ENCODE peak calls at places on chromosomes 13 and 19, in nine cellular contexts. L, I, R, W, E, H, C, A and Q are unnamed samples.

GRCh38 chr13:42232671-42233070 is 39.3 kb upstream of the AKAP11 start:
- DNase-seq in L (no peak), I (no peak), R (no peak), W (no peak), E (no peak), H (no peak), C (no peak), A (no peak), Q (no peak)

GRCh38 chr13:80010846-80011245 is 330.1 kb downstream of the SPRY2 start:
- DNase-seq in L (no peak), I (no peak), R (no peak), W (no peak), E (no peak), H (no peak), C (no peak), A (no peak), Q (no peak)

GRCh38 chr19:39916851-39917396 is 17.5 kb downstream of the FCGBP start:
- DNase-seq in L (no peak), I (no peak), R (no peak), W (peak), E (peak), H (no peak), C (peak), A (no peak), Q (no peak)

GRCh38 chr19:21463449-21464105 is 41.8 kb upstream of the ZNF429 start:
- DNase-seq in L (peak), I (peak), R (no peak), W (peak), E (peak), H (peak), C (no peak), A (peak), Q (peak)

GRCh38 chr13:73556902-73557301 is 498.1 kb downstream of the KLF5 start:
- DNase-seq in L (no peak), I (no peak), R (no peak), W (no peak), E (no peak), H (no peak), C (no peak), A (no peak), Q (no peak)

GRCh38 chr19:2461751-2462634 is 5.2 kb upstream of the LMNB2 start:
- DNase-seq in L (no peak), I (peak), R (peak), W (peak), E (peak), H (peak), C (peak), A (no peak), Q (peak)

GRCh38 chr13:32530841-32531253 is 7.7 kb downstream of the N4BP2L2 start:
- DNase-seq in L (no peak), I (no peak), R (peak), W (peak), E (no peak), H (no peak), C (no peak), A (peak), Q (no peak)

GRCh38 chr19:1340681-1341469 is 42.8 kb upstream of the NDUFS7 start:
- DNase-seq in L (no peak), I (no peak), R (no peak), W (no peak), E (no peak), H (no peak), C (no peak), A (no peak), Q (no peak)

GRCh38 chr19:2207991-2208860 is 27.9 kb downstream of the PLEKHJ1 start:
- DNase-seq in L (no peak), I (no peak), R (peak), W (peak), E (peak), H (no peak), C (no peak), A (no peak), Q (peak)

GRCh38 chr13:74452176-74452575 is 318.0 kb upstream of the KLF12 start:
- DNase-seq in L (no peak), I (no peak), R (no peak), W (no peak), E (no peak), H (no peak), C (no peak), A (no peak), Q (no peak)

GRCh38 chr13:110433014-110433413 is 125.9 kb downstream of the COL4A2 start:
- DNase-seq in L (no peak), I (no peak), R (no peak), W (no peak), E (no peak), H (no peak), C (peak), A (no peak), Q (no peak)

GRCh38 chr19:29764322-29764721 is 47.5 kb upstream of the CCNE1 start:
- DNase-seq in L (no peak), I (no peak), R (no peak), W (no peak), E (no peak), H (no peak), C (no peak), A (no peak), Q (no peak)

GRCh38 chr19:920051-920857 is 3.1 kb downstream of the KISS1R start:
- DNase-seq in L (no peak), I (no peak), R (no peak), W (no peak), E (peak), H (no peak), C (no peak), A (no peak), Q (no peak)

GRCh38 chr13:80312012-80312704 is 28.8 kb downstream of the SPRY2 start:
- DNase-seq in L (no peak), I (no peak), R (no peak), W (no peak), E (no peak), H (no peak), C (no peak), A (no peak), Q (no peak)

GRCh38 chr19:47228937-47229673 is 1.9 kb downstream of the BBC3 start:
- DNase-seq in L (peak), I (no peak), R (no peak), W (peak), E (peak), H (no peak), C (peak), A (no peak), Q (no peak)

GRCh38 chr13:24668955-24669354 is 11.3 kb upstream of the ATP12A start:
- DNase-seq in L (no peak), I (no peak), R (no peak), W (peak), E (peak), H (peak), C (no peak), A (peak), Q (no peak)

GRCh38 chr13:32426191-32426980 is 1.5 kb downstream of the N4BP2L1 start:
- DNase-seq in L (no peak), I (no peak), R (no peak), W (peak), E (peak), H (no peak), C (no peak), A (no peak), Q (no peak)

GRCh38 chr13:75876371-75877050 is 240.4 kb downstream of the LMO7 start:
- DNase-seq in L (peak), I (peak), R (peak), W (peak), E (peak), H (peak), C (peak), A (peak), Q (peak)

GRCh38 chr13:76245216-76245615 is 609.1 kb downstream of the LMO7 start:
- DNase-seq in L (no peak), I (no peak), R (no peak), W (no peak), E (no peak), H (no peak), C (no peak), A (no peak), Q (no peak)

GRCh38 chr19:11418518-11419506 is at the start of gene RGL3:
- DNase-seq in L (no peak), I (no peak), R (no peak), W (peak), E (peak), H (no peak), C (peak), A (peak), Q (peak)

GRCh38 chr19:58562126-58563033 is 4.0 kb upstream of the UBE2M start:
- DNase-seq in L (no peak), I (no peak), R (peak), W (peak), E (peak), H (no peak), C (peak), A (no peak), Q (peak)

GRCh38 chr19:54180691-54181091 is 7.7 kb upstream of the TMC4 start:
- DNase-seq in L (no peak), I (no peak), R (no peak), W (no peak), E (no peak), H (no peak), C (no peak), A (no peak), Q (no peak)

GRCh38 chr13:102558029-102558428 is 38.8 kb upstream of the TPP2 start:
- DNase-seq in L (no peak), I (no peak), R (no peak), W (no peak), E (no peak), H (no peak), C (no peak), A (no peak), Q (no peak)

GRCh38 chr13:102561933-102562332 is 34.9 kb upstream of the TPP2 start:
- DNase-seq in L (no peak), I (no peak), R (no peak), W (no peak), E (no peak), H (no peak), C (no peak), A (no peak), Q (no peak)

GRCh38 chr13:102556806-102557205 is 40.0 kb upstream of the TPP2 start:
- DNase-seq in L (no peak), I (no peak), R (no peak), W (no peak), E (no peak), H (no peak), C (no peak), A (no peak), Q (no peak)

GRCh38 chr13:102550507-102550906 is 46.3 kb upstream of the TPP2 start:
- DNase-seq in L (no peak), I (no peak), R (no peak), W (no peak), E (peak), H (no peak), C (no peak), A (no peak), Q (peak)

DNA sequence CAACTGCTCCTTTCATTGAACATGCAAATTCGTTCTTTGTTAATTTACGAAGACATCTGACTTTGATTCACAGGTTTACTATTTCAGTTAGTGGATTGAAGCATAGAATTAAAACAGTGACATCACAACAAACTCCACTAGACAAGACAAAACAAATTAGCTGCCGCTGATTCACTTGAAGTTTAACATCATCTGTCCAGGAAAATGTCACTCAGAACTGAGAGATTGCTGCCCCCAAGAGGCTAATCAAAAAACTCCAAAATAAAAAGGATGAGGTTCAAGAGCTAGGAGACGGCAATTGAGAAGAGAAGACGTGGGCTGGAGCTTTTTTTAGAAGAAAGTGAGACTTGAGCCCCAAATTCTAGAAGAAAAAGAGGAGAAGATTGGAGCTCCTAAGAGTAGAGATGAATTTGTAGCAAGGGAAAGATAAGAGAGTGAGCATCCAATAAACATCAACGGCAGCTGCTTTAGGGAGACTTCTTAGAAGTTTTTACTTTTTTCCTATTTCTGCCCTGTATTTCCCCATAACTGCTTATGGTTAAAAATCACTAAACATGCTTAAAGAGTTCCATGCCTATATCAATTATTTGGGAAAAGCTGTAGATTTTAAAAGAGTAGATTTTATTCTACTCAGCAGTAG is 40.8 kb upstream of the TPP2 start:
- DNase-seq in L (no peak), I (peak), R (peak), W (no peak), E (no peak), H (peak), C (no peak), A (no peak), Q (no peak)
- TF ChIP-seq CTCF in L (peak), I (peak), R (peak), W (peak), E (peak), H (peak), C (peak), A (no peak), Q (peak)

GRCh38 chr19:50007170-50007569 is 18.0 kb downstream of the VRK3 start:
- DNase-seq in L (no peak), I (no peak), R (no peak), W (no peak), E (no peak), H (no peak), C (no peak), A (no peak), Q (no peak)

GRCh38 chr19:50007947-50008346 is 17.2 kb downstream of the VRK3 start:
- DNase-seq in L (no peak), I (no peak), R (no peak), W (no peak), E (no peak), H (no peak), C (no peak), A (no peak), Q (no peak)

GRCh38 chr19:50003810-50004419 is 21.3 kb downstream of the VRK3 start:
- DNase-seq in L (peak), I (no peak), R (peak), W (no peak), E (no peak), H (peak), C (peak), A (no peak), Q (no peak)

GRCh38 chr19:50005428-50005827 is 19.7 kb downstream of the VRK3 start:
- DNase-seq in L (no peak), I (no peak), R (no peak), W (no peak), E (no peak), H (no peak), C (no peak), A (no peak), Q (no peak)

GRCh38 chr19:50008532-50008931 is 16.6 kb downstream of the VRK3 start:
- DNase-seq in L (no peak), I (peak), R (no peak), W (no peak), E (peak), H (no peak), C (no peak), A (no peak), Q (peak)
- TF ChIP-seq CTCF in L (no peak), I (peak), R (peak), W (no peak), E (peak), H (no peak), C (no peak), A (no peak), Q (no peak)

GRCh38 chr19:15846923-15847322 is 31.5 kb upstream of the OR10H1 start:
- DNase-seq in L (no peak), I (no peak), R (no peak), W (no peak), E (no peak), H (no peak), C (no peak), A (no peak), Q (no peak)

GRCh38 chr19:15843186-15843585 is 27.7 kb upstream of the OR10H1 start:
- DNase-seq in L (no peak), I (no peak), R (no peak), W (no peak), E (no peak), H (no peak), C (no peak), A (no peak), Q (no peak)

GRCh38 chr19:15840833-15841232 is 25.4 kb upstream of the OR10H1 start:
- DNase-seq in L (no peak), I (no peak), R (no peak), W (no peak), E (no peak), H (no peak), C (no peak), A (no peak), Q (no peak)

GRCh38 chr19:15836595-15837398 is 21.3 kb upstream of the OR10H1 start:
- DNase-seq in L (peak), I (no peak), R (peak), W (peak), E (peak), H (peak), C (peak), A (peak), Q (peak)

DNA sequence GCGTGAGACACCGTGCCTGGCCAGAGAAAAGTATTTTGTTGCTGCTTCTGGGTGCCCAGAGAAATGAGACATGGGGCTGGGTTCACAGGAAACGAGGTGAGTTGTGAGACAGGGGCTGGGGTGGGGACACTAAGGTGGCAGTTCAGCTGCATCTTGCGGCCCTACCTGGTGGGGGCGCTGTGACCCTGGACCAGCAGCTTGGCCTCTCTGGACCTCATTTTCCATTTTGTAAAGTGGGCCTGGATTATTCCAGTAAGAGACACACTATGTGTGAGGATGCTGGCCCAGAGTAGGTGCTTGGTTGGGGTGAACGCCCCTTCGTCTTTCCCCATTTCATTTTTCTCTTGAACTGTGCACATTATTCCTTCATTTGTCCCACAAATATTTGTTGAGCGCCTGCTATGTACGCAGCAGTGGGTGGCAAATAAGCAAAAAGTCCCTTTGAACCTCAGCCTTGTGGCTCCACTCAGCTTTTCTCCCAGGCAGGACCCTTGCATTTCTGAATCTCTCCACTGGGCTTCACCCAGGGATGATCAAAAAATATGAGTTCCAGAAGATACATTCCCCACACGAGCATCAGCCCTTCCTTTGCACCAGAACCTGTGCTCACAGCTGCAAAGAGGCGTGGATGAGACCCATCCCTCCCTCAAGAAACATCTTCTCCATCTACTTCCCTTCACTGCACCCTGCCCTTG is 26.6 kb upstream of the OR10H1 start:
- DNase-seq in L (no peak), I (no peak), R (no peak), W (no peak), E (no peak), H (no peak), C (peak), A (no peak), Q (no peak)
- TF ChIP-seq CTCF in L (no peak), I (no peak), R (no peak), W (no peak), E (no peak), H (no peak), C (no peak), A (no peak), Q (peak)

DNA sequence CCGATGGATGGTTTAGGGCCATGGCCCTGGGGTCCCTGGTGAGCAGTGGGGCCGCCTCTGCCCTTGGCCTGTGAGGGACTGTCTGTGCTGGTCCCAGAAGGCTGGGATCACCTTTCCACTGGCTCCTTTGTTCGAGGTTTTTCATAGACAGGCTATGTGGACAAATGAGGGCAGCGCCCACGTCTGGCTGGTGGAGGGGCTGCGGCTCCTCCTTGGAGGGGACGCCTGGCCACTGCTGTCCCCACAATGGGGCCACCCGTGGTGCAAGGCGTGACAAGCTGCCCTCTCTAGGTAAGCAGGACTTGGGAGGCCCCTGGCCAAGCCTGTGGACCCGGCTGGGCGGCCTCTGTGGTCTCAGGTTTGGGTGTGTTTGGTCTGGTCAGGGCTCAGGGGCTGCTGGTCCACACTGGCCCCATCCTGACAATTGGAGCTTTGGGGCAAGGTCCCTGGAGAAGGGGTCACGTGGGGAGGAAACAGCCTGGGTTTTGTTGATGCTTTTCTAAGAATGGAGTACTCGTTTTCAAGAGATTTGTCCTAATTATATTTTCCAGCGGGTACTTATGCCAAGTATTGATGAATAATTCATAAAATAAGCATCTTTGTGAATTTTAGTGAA is 33.3 kb downstream of the MCF2L start:
- DNase-seq in L (no peak), I (peak), R (no peak), W (no peak), E (peak), H (no peak), C (no peak), A (no peak), Q (no peak)
- TF ChIP-seq CTCF in L (peak), I (peak), R (no peak), W (peak), E (peak), H (no peak), C (no peak), A (no peak), Q (peak)

DNA sequence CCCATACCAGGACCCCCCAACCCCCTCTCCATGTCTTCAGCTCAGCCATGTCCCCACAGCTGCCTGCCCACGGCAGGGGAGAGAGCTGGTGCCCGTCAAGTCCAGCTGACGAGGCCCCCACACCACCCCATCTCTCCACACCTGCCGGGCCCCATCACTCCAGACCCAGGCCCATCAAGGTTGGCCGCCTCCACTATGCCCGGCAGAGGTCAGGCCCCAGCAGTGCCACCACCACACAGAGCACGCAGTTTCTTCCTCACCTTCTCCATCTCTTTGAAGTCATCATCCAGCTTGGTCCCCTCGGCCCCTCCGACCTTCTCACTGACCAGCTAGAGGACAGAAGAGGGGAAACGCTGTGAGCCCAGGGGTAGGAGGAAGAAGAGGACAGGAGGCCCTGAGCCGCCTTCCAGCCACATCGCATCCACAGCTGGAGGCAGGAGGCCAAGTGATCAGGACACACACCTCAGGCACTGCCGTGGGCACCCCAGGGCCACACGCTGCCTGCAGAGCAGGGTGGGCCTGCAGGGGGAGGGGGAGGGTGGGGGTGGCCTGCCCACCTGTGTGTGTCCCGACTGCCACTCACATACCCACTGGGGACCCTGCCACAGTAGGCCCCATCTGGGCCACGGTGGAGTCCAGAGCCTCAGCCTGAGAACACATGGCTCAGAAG is 23.4 kb downstream of the MPND start:
- DNase-seq in L (no peak), I (no peak), R (no peak), W (no peak), E (no peak), H (no peak), C (no peak), A (no peak), Q (no peak)
- TF ChIP-seq CTCF in L (no peak), I (no peak), R (no peak), W (no peak), E (no peak), H (no peak), C (no peak), A (no peak), Q (no peak)

GRCh38 chr19:45178262-45179062 is at the start of gene BLOC1S3:
- DNase-seq in L (peak), I (peak), R (peak), W (peak), E (peak), H (peak), C (peak), A (peak), Q (peak)
- TF ChIP-seq CTCF in L (no peak), I (peak), R (no peak), W (peak), E (peak), H (peak), C (peak), A (peak), Q (peak)